ENCODE peak calls at places on chromosome 21, in nine cellular contexts. K is HFF-Myc; T is kidney epithelial cell; B is CD8-positive, alpha-beta T cell; U is A549; Q is heart right ventricle; O is epithelial cell of esophagus; N is AG04450; I is IMR-90. H is an unnamed sample.

GRCh38 chr21:20721151-20721550 is 277.1 kb upstream of the NCAM2 start:
- DNase-seq in K (no peak), T (no peak), B (no peak), U (no peak), Q (no peak), O (no peak), N (no peak), I (no peak), H (no peak)

GRCh38 chr21:9763306-9763705 is 758.1 kb upstream of the TPTE start:
- DNase-seq in K (no peak), T (no peak), B (no peak), U (no peak), Q (no peak), O (no peak), N (no peak), I (no peak), H (no peak)

GRCh38 chr21:40830836-40831235 is 16.1 kb downstream of the DSCAM start:
- DNase-seq in K (no peak), T (no peak), B (no peak), U (no peak), Q (no peak), O (no peak), N (no peak), I (no peak), H (no peak)

GRCh38 chr21:46001821-46002681 is 20.5 kb downstream of the COL6A1 start:
- DNase-seq in K (no peak), T (no peak), B (no peak), U (no peak), Q (peak), O (no peak), N (no peak), I (no peak), H (no peak)

GRCh38 chr21:27061783-27062182 is 94.9 kb upstream of the ADAMTS5 start:
- DNase-seq in K (no peak), T (no peak), B (no peak), U (no peak), Q (no peak), O (no peak), N (no peak), I (no peak), H (no peak)

GRCh38 chr21:33032434-33033047 is 6.8 kb downstream of the OLIG2 start:
- DNase-seq in K (no peak), T (no peak), B (no peak), U (no peak), Q (no peak), O (no peak), N (no peak), I (no peak), H (no peak)

GRCh38 chr21:21921410-21922232 is 923.4 kb downstream of the NCAM2 start:
- DNase-seq in K (no peak), T (no peak), B (no peak), U (peak), Q (no peak), O (peak), N (no peak), I (peak), H (no peak)

GRCh38 chr21:25925936-25926335 is 191.2 kb downstream of the GABPA start:
- DNase-seq in K (no peak), T (no peak), B (no peak), U (no peak), Q (peak), O (no peak), N (no peak), I (peak), H (no peak)

GRCh38 chr21:45522986-45523385 is 19.3 kb downstream of the SLC19A1 start:
- DNase-seq in K (no peak), T (no peak), B (no peak), U (no peak), Q (no peak), O (no peak), N (no peak), I (no peak), H (no peak)

GRCh38 chr21:21436012-21436545 is 437.9 kb downstream of the NCAM2 start:
- DNase-seq in K (no peak), T (no peak), B (no peak), U (no peak), Q (no peak), O (no peak), N (no peak), I (peak), H (no peak)

GRCh38 chr21:17513214-17514123 is 626 bp downstream of the CXADR start:
- DNase-seq in K (no peak), T (no peak), B (no peak), U (peak), Q (no peak), O (peak), N (no peak), I (no peak), H (peak)

GRCh38 chr21:38355992-38356781 is 99.4 kb downstream of the KCNJ15 start:
- DNase-seq in K (peak), T (no peak), B (peak), U (peak), Q (peak), O (peak), N (peak), I (peak), H (peak)
- TF ChIP-seq CTCF in K (peak), T (peak), B (peak), U (peak), Q (peak), O (peak), N (peak), I (peak), H (peak)

GRCh38 chr21:36100971-36101641 is 31.3 kb downstream of the CBR1 start:
- DNase-seq in K (no peak), T (no peak), B (no peak), U (no peak), Q (no peak), O (no peak), N (no peak), I (no peak), H (no peak)

GRCh38 chr21:36103434-36103833 is 31.4 kb upstream of the CBR3 start:
- DNase-seq in K (no peak), T (peak), B (no peak), U (no peak), Q (no peak), O (no peak), N (no peak), I (no peak), H (no peak)

GRCh38 chr21:36109868-36110267 is 25.0 kb upstream of the CBR3 start:
- DNase-seq in K (no peak), T (no peak), B (no peak), U (no peak), Q (no peak), O (no peak), N (no peak), I (no peak), H (no peak)

GRCh38 chr21:36105327-36105842 is 29.5 kb upstream of the CBR3 start:
- DNase-seq in K (no peak), T (no peak), B (no peak), U (no peak), Q (no peak), O (no peak), N (no peak), I (no peak), H (no peak)

GRCh38 chr21:36104306-36105300 is 30.3 kb upstream of the CBR3 start:
- DNase-seq in K (no peak), T (peak), B (peak), U (no peak), Q (peak), O (peak), N (no peak), I (peak), H (no peak)
- H3K4me3 ChIP-seq in K (no peak), T (peak), B (no peak), U (no peak), Q (peak), O (peak), N (peak), I (no peak), H (no peak)

GRCh38 chr21:44494956-44495355 is 39.6 kb downstream of the LRRC3 start:
- DNase-seq in K (no peak), T (no peak), B (no peak), U (no peak), Q (no peak), O (no peak), N (no peak), I (no peak), H (no peak)

GRCh38 chr21:44494418-44494817 is 39.1 kb downstream of the LRRC3 start:
- DNase-seq in K (no peak), T (no peak), B (no peak), U (no peak), Q (no peak), O (no peak), N (no peak), I (no peak), H (no peak)

GRCh38 chr21:44490405-44490804 is 35.1 kb downstream of the LRRC3 start:
- DNase-seq in K (no peak), T (no peak), B (no peak), U (no peak), Q (no peak), O (no peak), N (no peak), I (no peak), H (no peak)

GRCh38 chr21:44490816-44491215 is 35.5 kb downstream of the LRRC3 start:
- DNase-seq in K (no peak), T (no peak), B (no peak), U (no peak), Q (no peak), O (no peak), N (no peak), I (no peak), H (no peak)

GRCh38 chr21:44492572-44493385 is 37.5 kb downstream of the LRRC3 start:
- DNase-seq in K (no peak), T (no peak), B (no peak), U (no peak), Q (no peak), O (peak), N (no peak), I (no peak), H (no peak)
- TF ChIP-seq CTCF in K (no peak), T (no peak), B (no peak), U (no peak), Q (no peak), O (no peak), N (no peak), I (no peak), H (no peak)

GRCh38 chr21:44439211-44439600 is 16.1 kb upstream of the LRRC3 start:
- DNase-seq in K (no peak), T (no peak), B (no peak), U (no peak), Q (no peak), O (no peak), N (no peak), I (no peak), H (no peak)
- H3K4me3 ChIP-seq in K (no peak), T (no peak), B (no peak), U (no peak), Q (no peak), O (no peak), N (no peak), I (no peak), H (no peak)

GRCh38 chr21:18716578-18717138 is 313.1 kb upstream of the TMPRSS15 start:
- DNase-seq in K (no peak), T (no peak), B (no peak), U (no peak), Q (no peak), O (no peak), N (no peak), I (no peak), H (no peak)

GRCh38 chr21:18725653-18726052 is 322.1 kb upstream of the TMPRSS15 start:
- DNase-seq in K (no peak), T (no peak), B (no peak), U (no peak), Q (no peak), O (no peak), N (no peak), I (no peak), H (no peak)

DNA sequence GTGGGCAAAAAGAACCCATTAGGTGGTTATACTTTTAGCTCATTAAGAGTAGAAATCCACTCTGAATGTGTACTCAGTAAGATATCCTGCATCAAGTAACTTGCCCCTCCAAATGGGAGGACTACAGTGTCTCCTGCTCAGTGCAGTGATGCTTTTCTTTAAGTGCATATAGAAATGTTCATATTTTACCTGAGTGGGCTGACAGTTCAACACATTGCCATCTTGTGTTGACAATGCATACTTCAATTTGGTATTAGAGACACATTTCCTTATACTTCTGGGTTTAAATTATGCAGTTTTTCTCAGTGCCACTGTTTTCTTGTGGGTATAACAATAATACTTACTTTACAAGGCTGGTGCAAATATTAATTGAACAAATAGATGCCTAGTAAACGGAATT is 318.6 kb upstream of the TMPRSS15 start:
- DNase-seq in K (no peak), T (no peak), B (no peak), U (no peak), Q (no peak), O (no peak), N (no peak), I (no peak), H (no peak)
- TF ChIP-seq CTCF in K (no peak), T (no peak), B (no peak), U (no peak), Q (no peak), O (no peak), N (no peak), I (no peak), H (no peak)

DNA sequence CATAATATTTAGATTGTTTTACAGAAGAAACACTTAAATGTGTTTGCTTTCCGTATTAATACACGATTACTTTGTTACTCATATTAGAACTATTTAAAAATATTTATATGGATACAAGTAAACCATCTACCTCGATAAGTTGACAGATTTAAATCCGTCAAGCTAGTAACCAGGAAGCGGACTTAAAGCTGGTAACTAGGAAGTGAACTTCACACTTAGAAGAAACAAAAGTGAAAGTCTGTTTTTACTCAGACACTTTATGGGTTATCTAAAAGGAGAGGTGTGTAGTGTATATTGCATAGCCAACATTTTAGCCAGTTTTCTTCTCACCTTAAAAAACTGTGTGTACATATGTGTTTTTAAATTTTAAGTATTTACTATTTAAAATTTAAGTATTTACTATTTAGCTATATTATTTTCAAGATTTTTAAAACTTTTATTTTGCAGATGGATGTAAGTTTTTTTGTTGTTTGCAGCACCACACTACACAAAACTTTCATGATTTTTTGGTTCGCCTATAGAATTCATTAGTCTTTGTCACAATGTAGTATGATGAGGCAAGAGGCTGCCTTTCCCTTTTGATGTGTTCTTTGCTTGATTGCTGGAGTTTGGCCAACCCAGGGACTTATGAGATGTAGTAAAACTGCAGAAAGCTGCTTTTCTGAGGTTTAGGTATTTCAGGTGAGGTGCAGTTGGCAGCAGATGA is 2.7 kb downstream of the USP25 start:
- DNase-seq in K (no peak), T (peak), B (no peak), U (peak), Q (no peak), O (peak), N (no peak), I (peak), H (peak)
- H3K4me3 ChIP-seq in K (peak), T (peak), B (peak), U (peak), Q (peak), O (peak), N (peak), I (peak), H (peak)

H was measured in GM06990.